ENCODE peak calls at places on chromosomes 1 and 21, in six cellular contexts. S, P, O, B, W and N are unnamed samples.

GRCh38 chr1:222880586-222880985 is 65.7 kb downstream of the DISP1 start:
- DNase-seq in W (no peak), S (peak; percentile 16), P (no peak), B (peak; percentile 50), O (no peak), N (peak; percentile 42)

GRCh38 chr1:42747125-42747524 is 7.1 kb upstream of the CLDN19 start:
- DNase-seq in P (peak; percentile 83), O (peak; percentile 54), B (peak; percentile 35), S (peak; percentile 61), W (no peak), N (no peak)

GRCh38 chr21:45224189-45224938 is 63.3 kb downstream of the POFUT2 start:
- DNase-seq in S (no peak), P (no peak), B (no peak), W (no peak), O (no peak), N (no peak)

GRCh38 chr1:153775432-153776311 is 465 bp downstream of the SLC27A3 start:
- DNase-seq in O (no peak), S (peak; percentile 90), B (peak; percentile 75), P (peak; percentile 98), W (peak; percentile 85), N (no peak)

GRCh38 chr1:245788269-245788668 is 633.5 kb downstream of the KIF26B start:
- DNase-seq in P (no peak), S (no peak), O (no peak), W (no peak), B (peak; percentile 95), N (peak; percentile 85)

GRCh38 chr1:2238361-2239055 is 10.4 kb downstream of the SKI start:
- DNase-seq in S (no peak), B (no peak), P (no peak), W (no peak), O (peak; percentile 23), N (no peak)

GRCh38 chr1:13699510-13699909 is 478 bp upstream of the PRDM2 start:
- DNase-seq in O (peak; percentile 29), S (peak; percentile 16), W (no peak), P (peak; percentile 51), B (peak; percentile 15), N (no peak)

GRCh38 chr1:151145158-151146071 is 1.0 kb downstream of the SEMA6C start:
- DNase-seq in O (no peak), W (no peak), P (peak; percentile 77), B (peak; percentile 24), S (no peak), N (no peak)

GRCh38 chr1:46489169-46489637 is 433 bp upstream of the DMBX1 start:
- DNase-seq in O (no peak), W (no peak), S (peak; percentile 22), B (no peak), P (no peak), N (no peak)

GRCh38 chr1:227884370-227885134 is 63.2 kb downstream of the WNT9A start:
- DNase-seq in B (no peak), P (peak; percentile 46), S (no peak), W (no peak), O (no peak), N (no peak)

GRCh38 chr1:78437393-78437792 is 53.4 kb upstream of the PTGFR start:
- DNase-seq in S (no peak), W (no peak), P (no peak), B (peak; percentile 59), O (no peak), N (no peak)

GRCh38 chr1:3419415-3420204 is 34.9 kb upstream of the ARHGEF16 start:
- DNase-seq in P (no peak), S (no peak), W (no peak), O (no peak), B (no peak), N (no peak)

GRCh38 chr21:15706686-15707085 is 23.1 kb upstream of the USP25 start:
- DNase-seq in S (peak; percentile 26), P (peak; percentile 40), B (peak; percentile 96), O (no peak), W (no peak), N (peak; percentile 98)

GRCh38 chr1:67134692-67135091 is at the start of gene C1orf141:
- DNase-seq in W (no peak), B (peak; percentile 77), O (no peak), S (no peak), P (peak; percentile 83), N (no peak)

GRCh38 chr1:167617100-167617949 is 12.7 kb upstream of the RCSD1 start:
- DNase-seq in B (peak; percentile 86), S (peak; percentile 92), W (peak; percentile 82), P (peak; percentile 79), O (no peak), N (peak; percentile 82)

GRCh38 chr1:27418326-27418761 is 25.9 kb downstream of the GPR3 start:
- DNase-seq in B (peak; percentile 96), O (peak; percentile 85), S (peak; percentile 92), P (no peak), W (peak; percentile 85), N (peak; percentile 88)

GRCh38 chr1:179230251-179230650 is 774 bp upstream of the ABL2 start:
- DNase-seq in S (peak; percentile 13), O (no peak), W (no peak), P (no peak), B (peak; percentile 15), N (peak; percentile 43)

GRCh38 chr1:29396438-29397255 is 160.3 kb downstream of the PTPRU start:
- DNase-seq in S (no peak), W (no peak), P (peak; percentile 59), B (peak; percentile 39), O (no peak), N (no peak)

GRCh38 chr1:154219511-154219910 is 1.2 kb upstream of the UBAP2L start:
- DNase-seq in W (peak; percentile 49), B (peak; percentile 19), O (no peak), S (peak; percentile 67), P (no peak), N (no peak)

GRCh38 chr1:7632681-7633080 is 138.4 kb upstream of the VAMP3 start:
- DNase-seq in P (no peak), S (peak; percentile 29), W (no peak), O (no peak), B (no peak), N (no peak)

GRCh38 chr1:40305451-40305850 is 11.6 kb downstream of the COL9A2 start:
- DNase-seq in B (peak; percentile 16), O (no peak), S (peak; percentile 34), P (peak; percentile 62), W (no peak), N (no peak)

GRCh38 chr1:5643360-5644090 is 348.7 kb downstream of the NPHP4 start:
- DNase-seq in S (no peak), O (no peak), W (no peak), B (no peak), P (peak; percentile 36), N (no peak)

GRCh38 chr1:32180186-32181060 is 948 bp downstream of the TXLNA start:
- DNase-seq in S (peak; percentile 62), P (peak; percentile 81), W (peak; percentile 38), O (peak; percentile 72), B (peak; percentile 68), N (no peak)

GRCh38 chr1:167128261-167129227 is 34.7 kb downstream of the STYXL2 start:
- DNase-seq in B (no peak), P (no peak), W (no peak), S (no peak), O (no peak), N (no peak)

GRCh38 chr1:113701429-113701828 is 57.9 kb downstream of the PHTF1 start:
- DNase-seq in W (no peak), O (no peak), B (peak; percentile 10), P (peak; percentile 67), S (peak; percentile 64), N (no peak)

GRCh38 chr1:186760426-186760825 is 68.3 kb upstream of the PLA2G4A start:
- DNase-seq in B (no peak), S (no peak), P (no peak), O (no peak), W (no peak), N (no peak)

GRCh38 chr1:174659823-174660222 is 212.1 kb downstream of the GPR52 start:
- DNase-seq in B (peak; percentile 5), S (no peak), P (no peak), O (no peak), W (no peak), N (peak; percentile 40)

DNA sequence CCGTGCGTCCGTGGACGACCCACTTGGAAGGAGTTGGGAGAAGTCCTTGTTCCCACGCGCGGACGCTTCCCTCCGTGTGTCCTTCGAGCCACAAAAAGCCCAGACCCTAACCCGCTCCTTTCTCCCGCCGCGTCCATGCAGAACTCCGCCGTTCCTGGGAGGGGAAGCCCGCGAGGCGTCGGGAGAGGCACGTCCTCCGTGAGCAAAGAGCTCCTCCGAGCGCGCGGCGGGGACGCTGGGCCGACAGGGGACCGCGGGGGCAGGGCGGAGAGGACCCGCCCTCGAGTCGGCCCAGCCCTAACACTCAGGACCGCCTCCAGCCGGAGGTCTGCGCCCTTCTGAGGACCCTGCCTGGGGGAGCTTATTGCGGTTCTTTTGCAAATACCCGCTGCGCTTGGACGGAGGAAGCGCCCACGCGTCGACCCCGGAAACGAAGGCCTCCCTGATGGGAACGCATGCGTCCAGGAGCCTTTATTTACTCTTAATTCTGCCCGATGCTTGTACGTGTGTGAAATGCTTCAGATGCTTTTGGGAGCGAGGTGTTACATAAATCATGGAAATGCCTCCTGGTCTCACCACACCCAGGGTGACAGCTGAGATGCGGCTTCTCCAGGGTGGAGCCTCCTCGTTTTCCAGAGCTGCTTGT is 32.4 kb downstream of the PRMT2 start:
- DNase-seq in O (no peak), B (peak; percentile 58), W (no peak), S (peak; percentile 95), P (peak; percentile 85), N (no peak)
- H3K4me3 ChIP-seq in O (no peak overlapping the region), B (peak overlapping the region; percentile 42), W (no peak overlapping the region), S (peak overlapping the region; percentile 77), P (peak overlapping the region; percentile 87), N (peak overlapping the region; percentile 68)

DNA sequence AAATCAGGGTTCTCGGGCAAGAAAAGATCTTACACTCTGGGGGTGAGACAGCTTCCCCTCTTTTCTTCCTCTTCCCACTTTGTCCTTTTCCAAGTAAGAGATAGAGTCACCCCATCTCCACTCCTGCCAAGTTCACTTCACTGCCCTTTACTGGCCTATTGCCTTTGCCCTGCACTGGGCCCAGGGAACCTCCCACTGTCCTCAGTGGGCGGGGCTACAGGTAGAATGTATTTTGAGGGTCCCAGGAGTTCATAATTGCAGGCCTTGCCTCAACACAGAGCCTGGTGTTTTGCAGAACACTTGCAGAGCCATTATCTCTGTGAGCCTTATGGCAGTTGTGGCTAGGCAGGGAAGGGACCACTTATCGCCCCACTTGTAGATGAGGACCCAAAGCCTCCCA is 3.3 kb downstream of the AMPD2 start:
- DNase-seq in W (no peak), O (no peak), B (no peak), S (no peak), P (peak; percentile 42), N (no peak)
- H3K4me3 ChIP-seq in W (no peak overlapping the region), O (no peak overlapping the region), B (no peak overlapping the region), S (peak overlapping the region; percentile 87), P (no peak overlapping the region), N (no peak overlapping the region)

DNA sequence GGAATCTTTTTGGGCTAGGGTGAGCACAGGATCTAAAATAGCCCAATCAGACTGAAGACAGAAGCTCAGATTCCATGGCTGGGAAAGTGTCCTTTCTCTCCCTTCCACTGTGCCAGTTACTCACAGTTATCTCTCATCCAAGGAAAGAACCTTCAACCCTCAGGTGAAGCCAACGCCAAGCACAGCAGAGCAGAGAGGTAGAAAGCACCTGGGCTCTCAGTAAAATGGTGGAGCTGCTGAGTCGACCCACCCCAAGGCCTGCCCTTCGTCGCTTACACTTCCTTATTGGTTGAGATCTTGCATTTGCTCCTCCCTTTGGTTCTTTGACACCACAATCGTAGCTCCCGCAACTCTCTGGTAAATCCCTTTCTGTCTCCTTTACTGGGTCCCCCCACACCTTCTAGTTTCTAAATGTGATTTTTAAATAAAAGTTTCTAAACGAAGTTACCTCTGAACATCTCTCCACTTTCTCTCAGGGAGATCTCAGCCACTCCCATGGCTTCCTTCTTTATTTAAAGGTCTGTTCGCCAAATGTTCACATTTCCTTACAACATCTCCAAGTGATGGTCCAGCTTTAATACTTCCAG is 27.5 kb upstream of the SLC30A1 start:
- DNase-seq in B (no peak), W (peak; percentile 86), S (peak; percentile 80), P (no peak), O (no peak), N (no peak)
- H3K4me3 ChIP-seq in B (no peak overlapping the region), W (peak overlapping the region; percentile 59), S (peak overlapping the region; percentile 90), P (no peak overlapping the region), O (peak overlapping the region; percentile 2), N (no peak overlapping the region)

GRCh38 chr21:31130821-31131220 is 92.5 kb upstream of the KRTAP19-8 start:
- DNase-seq in O (no peak), P (no peak), S (no peak), W (no peak), B (no peak), N (no peak)
- H3K4me3 ChIP-seq in O (no peak overlapping the region), P (no peak overlapping the region), S (no peak overlapping the region), W (no peak overlapping the region), B (no peak overlapping the region), N (no peak overlapping the region)